ENCODE peak calls at places on chromosomes 13 and 19, in four cellular contexts. A is mammary epithelial cell, E is OCI-LY7, C is left lung. N is an unnamed sample.

GRCh38 chr13:40362502-40362901 is 303.9 kb downstream of the FOXO1 start:
- DNase-seq in A (no peak), E (no peak), C (no peak), N (no peak)

GRCh38 chr13:70408865-70409264 is 300.6 kb upstream of the KLHL1 start:
- DNase-seq in A (no peak), E (no peak), C (no peak), N (no peak)

GRCh38 chr13:114143806-114144605 is 11.6 kb upstream of the RASA3 start:
- DNase-seq in A (no peak), E (peak; percentile 78), C (peak; percentile 52), N (peak; percentile 38)

GRCh38 chr13:27442071-27442647 is 8.2 kb downstream of the MTIF3 start:
- DNase-seq in A (no peak), E (no peak), C (peak; percentile 53), N (no peak)

GRCh38 chr13:89279374-89279773 is 1608.2 kb downstream of the SLITRK5 start:
- DNase-seq in A (no peak), E (no peak), C (no peak), N (no peak)

GRCh38 chr13:46908511-46908910 is 11.7 kb upstream of the HTR2A start:
- DNase-seq in A (peak; percentile 26), E (no peak), C (no peak), N (no peak)

GRCh38 chr19:33325920-33326319 is 23.6 kb upstream of the CEBPA start:
- DNase-seq in A (no peak), E (no peak), C (no peak), N (peak; percentile 71)

GRCh38 chr13:79874396-79875360 is 393.7 kb downstream of the NDFIP2 start:
- DNase-seq in A (peak; percentile 68), E (no peak), C (no peak), N (no peak)

GRCh38 chr19:1106841-1107654 is 3.3 kb downstream of the GPX4 start:
- DNase-seq in A (peak; percentile 55), E (no peak), C (no peak), N (no peak)

GRCh38 chr13:75544681-75545333 is 4.8 kb upstream of the UCHL3 start:
- DNase-seq in A (peak; percentile 66), E (no peak), C (peak; percentile 50), N (no peak)

DNA sequence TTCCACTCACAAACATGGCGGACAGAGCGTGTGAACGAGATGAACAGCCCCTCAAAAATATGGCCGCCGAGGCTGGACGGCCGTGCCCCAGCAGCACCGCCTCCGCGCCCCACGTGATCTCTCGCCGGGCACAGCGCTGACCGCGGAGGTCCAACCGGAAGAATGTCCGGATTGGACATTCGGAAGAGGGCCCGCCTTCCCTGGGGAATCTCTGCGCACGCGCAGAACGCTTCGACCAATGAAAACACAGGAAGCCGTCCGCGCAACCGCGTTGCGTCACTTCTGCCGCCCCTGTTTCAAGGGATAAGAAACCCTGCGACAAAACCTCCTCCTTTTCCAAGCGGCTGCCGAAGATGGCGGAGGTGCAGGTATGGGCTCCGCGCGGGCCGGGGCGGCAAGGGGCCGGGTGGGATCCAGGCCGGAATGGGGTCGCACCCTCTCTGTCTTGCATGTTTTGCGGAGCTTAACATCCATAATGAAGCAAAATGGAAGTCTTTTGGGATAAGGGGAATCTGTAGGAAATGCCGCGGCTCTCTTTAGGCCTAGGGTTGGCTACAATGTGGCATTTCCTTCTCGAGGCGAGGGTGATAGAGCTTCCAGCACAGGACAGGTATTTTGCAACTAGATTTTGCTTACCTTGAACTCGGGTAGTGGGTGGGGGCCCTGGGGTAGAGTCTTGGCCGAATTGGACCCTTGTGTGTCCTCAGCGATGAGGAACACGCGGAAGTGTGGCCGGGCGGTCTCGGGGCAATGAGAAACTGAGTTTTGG is at the start of gene RPL13A:
- DNase-seq in A (peak; percentile 98), E (peak; percentile 100), C (peak; percentile 99), N (peak; percentile 100)
- TF ChIP-seq CTCF in A (no peak), E (no peak), C (no peak), N (no peak)

GRCh38 chr19:2615782-2616181 is 86.7 kb downstream of the GNG7 start:
- DNase-seq in A (no peak), E (no peak), C (no peak), N (no peak)

GRCh38 chr19:2610637-2611482 is 91.6 kb downstream of the GNG7 start:
- DNase-seq in A (peak; percentile 72), E (peak; percentile 93), C (peak; percentile 99), N (peak; percentile 95)

GRCh38 chr19:2611483-2612464 is 90.7 kb downstream of the GNG7 start:
- DNase-seq in A (no peak), E (peak; percentile 57), C (no peak), N (no peak)

GRCh38 chr19:2612619-2613249 is 89.8 kb downstream of the GNG7 start:
- DNase-seq in A (no peak), E (no peak), C (no peak), N (no peak)

GRCh38 chr19:2613507-2614295 is 88.8 kb downstream of the GNG7 start:
- DNase-seq in A (no peak), E (peak; percentile 92), C (peak; percentile 91), N (no peak)
- H3K4me1 ChIP-seq in A (peaks cover 8% of the 10 kb centered on the region), E (peaks cover 89% of the 10 kb centered on the region), C (peaks cover 80% of the 10 kb centered on the region), N (no peaks in the 10 kb centered on the region)

DNA sequence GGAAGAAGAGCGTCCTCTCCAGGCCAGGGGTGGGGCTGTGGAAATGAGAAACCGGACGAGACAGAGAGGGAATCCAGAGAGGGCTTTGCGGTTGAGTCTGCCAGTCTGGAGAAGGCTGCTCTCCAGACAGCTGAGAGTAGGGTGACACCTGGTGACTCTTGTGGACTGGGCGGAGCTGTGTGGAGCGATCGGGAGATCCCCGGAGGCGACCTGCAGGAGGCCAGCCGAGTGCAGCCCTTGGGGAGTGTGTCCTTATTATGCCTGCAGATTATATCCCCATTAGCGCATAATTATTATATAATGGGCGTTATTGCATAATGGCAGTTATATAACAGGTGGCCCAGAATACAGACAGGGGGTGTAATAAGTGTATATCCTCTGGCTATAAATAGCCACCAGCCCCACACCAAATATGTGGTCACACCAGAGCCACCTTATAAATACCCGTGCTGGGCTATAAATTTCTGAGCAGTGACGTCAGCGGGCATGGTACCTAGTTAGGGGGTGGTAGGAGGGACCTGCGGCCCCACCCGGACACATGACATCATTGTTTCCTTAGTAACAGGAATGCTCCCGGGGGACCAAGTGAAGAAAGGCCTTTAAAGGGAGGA is 41.2 kb downstream of the NFIX start:
- DNase-seq in A (peak; percentile 83), E (no peak), C (peak; percentile 82), N (peak; percentile 62)
- TF ChIP-seq CTCF in A (no peak), E (no peak), C (no peak), N (peak; percentile 40)

DNA sequence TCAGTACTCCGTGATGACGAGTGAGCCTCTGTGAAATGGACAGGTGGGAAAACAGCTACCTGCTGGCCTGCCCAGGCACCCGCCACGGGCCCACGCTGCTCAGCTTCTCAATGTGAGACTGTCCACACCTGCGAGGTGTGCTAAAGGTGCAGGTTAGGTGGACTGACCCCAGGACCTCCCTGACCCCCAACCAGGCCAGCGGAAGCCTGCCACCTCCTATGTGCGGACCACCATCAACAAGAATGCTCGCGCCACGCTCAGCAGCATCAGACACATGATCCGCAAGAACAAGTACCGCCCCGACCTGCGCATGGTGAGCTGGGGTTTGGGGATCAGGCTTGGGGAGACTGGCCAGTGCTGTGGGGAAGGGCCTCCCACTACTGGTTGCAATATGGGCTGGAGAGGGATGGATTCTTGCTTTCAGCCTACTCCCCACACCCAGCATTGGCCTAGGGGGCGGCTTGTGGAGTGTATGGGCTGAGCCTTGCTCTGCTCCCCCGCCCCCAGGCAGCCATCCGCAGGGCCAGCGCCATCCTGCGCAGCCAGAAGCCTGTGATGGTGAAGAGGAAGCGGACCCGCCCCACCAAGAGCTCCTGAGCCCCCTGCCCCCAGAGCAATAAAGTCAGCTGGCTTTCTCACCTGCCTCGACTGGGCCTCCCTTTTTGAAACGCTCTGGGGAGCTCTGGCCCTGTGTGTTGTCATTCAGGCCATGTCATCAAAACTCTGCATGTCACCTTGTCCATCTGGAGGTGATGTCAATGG is 2.2 kb downstream of the RPL28 start:
- DNase-seq in A (no peak), E (no peak), C (no peak), N (no peak)
- H3K4me1 ChIP-seq in A (peaks cover 32% of the 10 kb centered on the region), E (peaks cover 45% of the 10 kb centered on the region), C (peaks cover 60% of the 10 kb centered on the region), N (peaks cover 30% of the 10 kb centered on the region)

DNA sequence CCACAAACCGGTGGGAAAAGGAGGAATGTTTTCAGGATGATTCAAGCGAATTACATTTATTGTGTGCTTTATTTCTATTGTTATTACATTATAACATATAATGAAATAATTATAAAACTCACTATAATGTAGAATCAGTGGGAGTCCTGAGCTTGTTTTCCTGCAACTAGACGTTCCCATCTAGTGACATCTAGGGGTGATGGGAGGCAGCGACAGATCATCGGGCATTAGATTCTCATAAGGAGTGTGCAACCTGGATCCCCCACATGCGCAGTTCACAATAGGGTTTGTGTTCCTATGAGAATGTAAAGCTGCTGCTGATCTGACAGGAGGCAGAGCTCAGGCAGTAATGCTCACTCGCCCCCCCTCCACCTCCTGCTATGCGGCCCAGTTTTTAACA is 54.5 kb downstream of the SPTBN4 start:
- DNase-seq in A (no peak), E (peak; percentile 38), C (no peak), N (no peak)
- TF ChIP-seq CTCF in A (no peak), E (peak; percentile 69), C (no peak), N (peak; percentile 28)

DNA sequence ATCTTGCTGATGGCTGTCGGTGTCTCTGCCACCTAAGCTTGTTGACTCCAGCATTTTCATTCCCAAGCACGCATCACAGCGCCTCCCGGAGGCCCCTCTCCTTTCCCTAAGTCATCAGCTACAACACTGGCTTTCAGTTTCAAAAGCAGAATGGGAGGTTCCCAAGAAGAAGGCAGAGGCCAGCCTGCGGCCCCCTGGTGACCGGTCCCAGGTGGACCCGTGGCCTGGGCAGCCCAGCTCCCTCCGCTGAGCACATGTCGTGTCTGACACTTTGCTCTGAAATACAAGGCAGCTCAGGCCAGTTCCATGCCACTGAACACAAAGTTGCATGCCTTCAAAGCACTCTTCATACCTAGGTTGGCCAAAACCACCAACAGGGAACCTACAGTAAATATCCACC is 8.5 kb downstream of the MLLT1 start:
- DNase-seq in A (no peak), E (no peak), C (no peak), N (no peak)
- H3K4me1 ChIP-seq in A (peaks cover 40% of the 10 kb centered on the region), E (no peaks in the 10 kb centered on the region), C (peaks cover 92% of the 10 kb centered on the region), N (peaks cover 95% of the 10 kb centered on the region)

GRCh38 chr19:54266133-54266532 is 9.1 kb upstream of the LILRB5 start:
- DNase-seq in A (peak; percentile 40), E (peak; percentile 69), C (peak; percentile 84), N (peak; percentile 71)
- TF ChIP-seq CTCF in A (peak; percentile 68), E (peak; percentile 94), C (peak; percentile 86), N (peak; percentile 86)

GRCh38 chr19:38663957-38664502 is 16.6 kb downstream of the ACTN4 start:
- DNase-seq in A (no peak), E (no peak), C (no peak), N (no peak)

GRCh38 chr19:38661166-38661565 is 13.7 kb downstream of the ACTN4 start:
- DNase-seq in A (no peak), E (no peak), C (no peak), N (no peak)

GRCh38 chr19:38661996-38662395 is 14.5 kb downstream of the ACTN4 start:
- DNase-seq in A (peak; percentile 94), E (no peak), C (no peak), N (no peak)

GRCh38 chr19:38663156-38663651 is 15.8 kb downstream of the ACTN4 start:
- DNase-seq in A (no peak), E (no peak), C (no peak), N (no peak)

DNA sequence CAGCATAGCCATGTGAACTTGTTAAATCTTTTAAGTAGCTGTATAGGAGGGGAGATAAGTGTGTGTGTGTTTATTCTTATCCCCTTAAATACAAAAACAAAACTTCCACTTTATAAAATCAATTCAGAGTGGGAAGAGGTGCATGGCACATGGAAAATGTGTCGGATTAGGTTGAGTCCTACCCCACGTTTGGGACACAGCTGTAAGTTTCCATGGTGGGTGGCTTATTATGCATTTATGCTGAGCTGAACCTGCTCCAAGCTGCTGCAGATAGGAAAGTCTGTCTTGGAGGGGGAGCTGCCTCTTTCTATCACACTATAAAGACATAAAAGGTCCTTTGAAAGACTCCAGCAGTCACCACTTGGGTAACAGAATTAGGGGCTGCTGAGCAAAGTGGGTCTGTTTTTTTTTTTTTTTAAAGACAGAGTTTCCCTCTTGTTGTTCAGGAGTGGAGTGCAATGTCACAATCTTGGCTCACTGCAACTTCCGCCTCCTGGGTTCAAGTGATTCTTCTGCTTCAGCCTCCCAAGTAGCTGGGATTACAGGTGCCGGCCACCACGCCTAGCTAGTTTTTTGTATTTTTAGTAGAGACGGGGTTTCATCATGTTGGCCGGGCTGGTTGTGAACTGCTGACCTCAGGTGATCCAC is 15.2 kb downstream of the ACTN4 start:
- DNase-seq in A (no peak), E (no peak), C (no peak), N (no peak)
- H3K4me1 ChIP-seq in A (peaks cover 93% of the 10 kb centered on the region), E (peaks cover 39% of the 10 kb centered on the region), C (peaks cover 100% of the 10 kb centered on the region), N (peaks cover 68% of the 10 kb centered on the region)